ENCODE peak calls at places on chromosome 13, in five cellular contexts. J is A549, C is HCT116, I is SK-N-SH, M is K562. F is an unnamed sample.

GRCh38 chr13:47287291-47287751 is 390.5 kb upstream of the HTR2A start:
- DNase-seq in J (no peak), C (no peak), I (no peak), M (no peak), F (no peak)

GRCh38 chr13:31904941-31905824 is 126.4 kb upstream of the FRY start:
- DNase-seq in J (no peak), C (no peak), I (no peak), M (no peak), F (no peak)

GRCh38 chr13:40352385-40352778 is 314.1 kb downstream of the FOXO1 start:
- DNase-seq in J (no peak), C (no peak), I (no peak), M (no peak), F (no peak)

GRCh38 chr13:50171585-50172282 is 156.5 kb downstream of the KCNRG start:
- DNase-seq in J (no peak), C (no peak), I (no peak), M (no peak), F (no peak)

GRCh38 chr13:29922281-29922821 is 71.9 kb upstream of the UBL3 start:
- DNase-seq in J (no peak), C (no peak), I (no peak), M (peak), F (no peak)

GRCh38 chr13:44298314-44298713 is 75.3 kb upstream of the SERP2 start:
- DNase-seq in J (no peak), C (no peak), I (no peak), M (no peak), F (no peak)

GRCh38 chr13:28621439-28621838 is 37.5 kb upstream of the POMP start:
- DNase-seq in J (no peak), C (no peak), I (no peak), M (no peak), F (peak)

GRCh38 chr13:110628477-110628793 is 13.1 kb downstream of the NAXD start:
- DNase-seq in J (no peak), C (no peak), I (peak), M (no peak), F (no peak)

GRCh38 chr13:28545583-28546333 is 50.8 kb upstream of the FLT1 start:
- DNase-seq in J (no peak), C (no peak), I (no peak), M (no peak), F (no peak)

GRCh38 chr13:42377640-42378382 is 105.9 kb downstream of the AKAP11 start:
- DNase-seq in J (no peak), C (no peak), I (no peak), M (no peak), F (no peak)

GRCh38 chr13:25462301-25463125 is 90.7 kb downstream of the ATP8A2 start:
- DNase-seq in J (no peak), C (no peak), I (no peak), M (no peak), F (no peak)

GRCh38 chr13:51728275-51728673 is 75.7 kb downstream of the DHRS12 start:
- DNase-seq in J (no peak), C (no peak), I (no peak), M (no peak), F (no peak)
- TF ChIP-seq REST in J (no peak), C (no peak), I (no peak), M (no peak), F (no peak)

GRCh38 chr13:108377646-108378206 is 108.2 kb downstream of the TNFSF13B start:
- DNase-seq in J (no peak), C (no peak), I (no peak), M (no peak), F (no peak)
- TF ChIP-seq REST in J (no peak), C (no peak), I (no peak), M (no peak), F (no peak)

GRCh38 chr13:99660101-99660500 is 158.8 kb downstream of the TM9SF2 start:
- DNase-seq in J (no peak), C (no peak), I (no peak), M (no peak), F (no peak)
- TF ChIP-seq REST in J (no peak), C (no peak), I (no peak), M (no peak), F (no peak)

DNA sequence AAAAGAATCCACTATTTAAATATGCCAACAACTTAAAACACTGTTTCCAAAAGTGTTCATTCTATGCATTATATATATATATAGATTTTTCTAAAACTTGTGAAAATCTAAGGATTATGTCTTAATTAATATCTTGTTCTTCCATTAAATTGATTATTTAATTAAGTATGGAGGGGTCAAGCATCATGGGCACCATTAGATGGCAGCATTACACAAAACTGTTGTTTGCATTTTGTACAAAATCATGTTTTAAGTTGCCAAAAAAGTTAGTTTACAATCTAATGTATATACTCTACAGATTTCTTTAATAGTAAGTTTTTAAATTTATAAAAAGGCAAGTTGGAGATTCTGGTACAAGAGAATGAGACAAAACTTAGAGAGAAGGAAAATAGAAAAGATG is 213.2 kb upstream of the EDNRB start:
- DNase-seq in J (no peak), C (no peak), I (no peak), M (no peak), F (no peak)
- TF ChIP-seq REST in J (no peak), C (no peak), I (no peak), M (no peak), F (no peak)

DNA sequence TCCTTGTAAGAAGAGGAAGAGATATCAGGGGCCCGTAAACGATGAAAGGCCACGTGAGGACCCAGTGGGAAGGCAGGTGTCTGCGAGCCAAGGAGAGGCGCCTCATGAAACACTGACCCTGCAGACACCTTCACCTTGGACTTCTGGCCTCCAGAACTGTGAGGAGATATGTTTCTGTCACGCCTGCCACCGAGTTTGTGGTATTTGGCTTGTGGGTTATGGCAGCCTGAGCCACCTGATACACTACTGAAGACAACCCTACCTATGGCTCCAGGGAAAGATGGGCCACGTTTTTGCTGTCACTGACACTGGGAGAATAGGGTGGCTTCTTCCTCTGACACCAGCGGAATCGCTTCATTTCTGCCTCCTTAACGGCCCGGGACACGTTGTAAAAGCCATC is 217.5 kb upstream of the MAB21L1 start:
- DNase-seq in J (no peak), C (no peak), I (no peak), M (no peak), F (no peak)
- TF ChIP-seq REST in J (no peak), C (no peak), I (no peak), M (no peak), F (no peak)

F was measured in HL-60.